ENCODE peak calls at places on chromosomes 6 and 20, in seven cellular contexts. D, Z, Y, M, Q, I and J are unnamed samples. For H3K4me1, the result is how much of the 10 kb centered on the place peaks cover.

GRCh38 chr20:62607366-62608217 is 34.7 kb upstream of the SLCO4A1 start:
- DNase-seq in Q (no peak), D (no peak), I (no peak), M (no peak), Z (no peak), Y (no peak), J (no peak)

GRCh38 chr20:54477556-54477955 is 2.2 kb downstream of the DOK5 start:
- DNase-seq in M (no peak), D (no peak), Z (peak), Y (no peak), Q (no peak), I (no peak), J (no peak)

GRCh38 chr6:40276176-40276575 is 311.0 kb downstream of the LRFN2 start:
- DNase-seq in M (no peak), D (peak), Z (no peak), Q (no peak), I (no peak), Y (no peak), J (no peak)

GRCh38 chr6:167211870-167212715 is 54.3 kb upstream of the GPR31 start:
- DNase-seq in Y (no peak), D (no peak), Z (no peak), Q (no peak), M (no peak), I (no peak), J (no peak)

GRCh38 chr6:31186052-31186734 is 15.7 kb upstream of the POU5F1 start:
- DNase-seq in Q (no peak), I (no peak), D (no peak), Z (no peak), M (peak), Y (no peak), J (peak)

GRCh38 chr20:31674895-31675827 is 37.4 kb downstream of the COX4I2 start:
- DNase-seq in I (no peak), Q (no peak), M (no peak), Z (peak), D (peak), Y (peak), J (no peak)

GRCh38 chr6:151689499-151690201 is 117.8 kb upstream of the ESR1 start:
- DNase-seq in Z (no peak), Q (no peak), M (no peak), I (no peak), Y (no peak), D (no peak), J (no peak)

GRCh38 chr20:46108435-46108841 is 9.7 kb upstream of the CD40 start:
- DNase-seq in Y (no peak), D (no peak), I (peak), M (no peak), Q (no peak), Z (no peak), J (no peak)

GRCh38 chr6:41546866-41547798 is 951 bp downstream of the FOXP4 start:
- DNase-seq in M (no peak), Z (peak), D (peak), Y (peak), Q (peak), I (no peak), J (peak)

GRCh38 chr20:58127731-58128130 is 100.7 kb downstream of the ANKRD60 start:
- DNase-seq in I (no peak), Y (no peak), Z (peak), D (no peak), M (peak), Q (peak), J (no peak)

GRCh38 chr6:79687759-79688158 is 56.6 kb downstream of the SH3BGRL2 start:
- DNase-seq in I (no peak), D (no peak), Q (no peak), Y (peak), Z (no peak), M (peak), J (no peak)

GRCh38 chr6:72939029-72939428 is 286.3 kb downstream of the KHDC1L start:
- DNase-seq in Q (no peak), M (no peak), Y (no peak), I (no peak), Z (no peak), D (no peak), J (no peak)

GRCh38 chr20:25399038-25399430 is 8.4 kb upstream of the ABHD12 start:
- DNase-seq in I (no peak), M (peak), Q (no peak), Y (peak), Z (peak), D (peak), J (peak)

GRCh38 chr6:71531006-71531405 is 242.4 kb downstream of the OGFRL1 start:
- DNase-seq in D (no peak), Q (no peak), Y (no peak), M (no peak), I (no peak), Z (peak), J (no peak)

GRCh38 chr6:137097057-137097456 is 52.3 kb upstream of the IL20RA start:
- DNase-seq in M (no peak), D (no peak), Z (no peak), I (no peak), Y (no peak), Q (no peak), J (no peak)

GRCh38 chr6:109050012-109050411 is 44.6 kb downstream of the SESN1 start:
- DNase-seq in Q (no peak), I (no peak), M (peak), Z (no peak), D (no peak), Y (no peak), J (no peak)

GRCh38 chr20:4038047-4038459 is 22.7 kb upstream of the RNF24 start:
- DNase-seq in Y (peak), M (no peak), Z (peak), D (no peak), Q (peak), I (peak), J (peak)

GRCh38 chr6:166575190-166575589 is 11.3 kb downstream of the RAMACL start:
- DNase-seq in Y (no peak), I (no peak), Z (no peak), D (no peak), M (no peak), Q (no peak), J (no peak)

GRCh38 chr6:21026576-21027273 is 492.5 kb downstream of the CDKAL1 start:
- DNase-seq in Q (no peak), M (no peak), Z (peak), Y (no peak), D (no peak), I (no peak), J (no peak)

GRCh38 chr6:151805286-151805840 is 2.1 kb upstream of the ESR1 start:
- DNase-seq in D (peak), I (no peak), M (no peak), Z (no peak), Y (no peak), Q (no peak), J (no peak)

GRCh38 chr6:105359419-105360366 is 43.2 kb downstream of the PREP start:
- DNase-seq in M (no peak), Q (no peak), D (no peak), Y (peak), I (no peak), Z (peak), J (peak)

GRCh38 chr6:129749749-129750120 is 39.8 kb upstream of the ARHGAP18 start:
- DNase-seq in Z (peak), I (peak), Q (no peak), M (no peak), D (no peak), Y (no peak), J (no peak)

GRCh38 chr6:20444786-20445271 is 43.1 kb downstream of the E2F3 start:
- DNase-seq in I (no peak), Y (peak), Z (peak), D (no peak), Q (no peak), M (no peak), J (peak)

GRCh38 chr20:44173116-44173515 is 13.9 kb downstream of the JPH2 start:
- DNase-seq in I (no peak), M (no peak), D (no peak), Q (no peak), Z (no peak), Y (no peak), J (no peak)
- H3K4me1 ChIP-seq in I (under half), M (under half), D (under half), Q (under half), Z (under half), Y (under half), J (under half)

GRCh38 chr6:169075211-169075621 is 178.4 kb downstream of the THBS2 start:
- DNase-seq in Z (peak), I (no peak), Q (no peak), M (no peak), Y (no peak), D (no peak), J (no peak)
- TF ChIP-seq USF2 in Z (peak), I (no peak), Q (no peak), M (no peak), Y (no peak), D (no peak), J (no peak)

DNA sequence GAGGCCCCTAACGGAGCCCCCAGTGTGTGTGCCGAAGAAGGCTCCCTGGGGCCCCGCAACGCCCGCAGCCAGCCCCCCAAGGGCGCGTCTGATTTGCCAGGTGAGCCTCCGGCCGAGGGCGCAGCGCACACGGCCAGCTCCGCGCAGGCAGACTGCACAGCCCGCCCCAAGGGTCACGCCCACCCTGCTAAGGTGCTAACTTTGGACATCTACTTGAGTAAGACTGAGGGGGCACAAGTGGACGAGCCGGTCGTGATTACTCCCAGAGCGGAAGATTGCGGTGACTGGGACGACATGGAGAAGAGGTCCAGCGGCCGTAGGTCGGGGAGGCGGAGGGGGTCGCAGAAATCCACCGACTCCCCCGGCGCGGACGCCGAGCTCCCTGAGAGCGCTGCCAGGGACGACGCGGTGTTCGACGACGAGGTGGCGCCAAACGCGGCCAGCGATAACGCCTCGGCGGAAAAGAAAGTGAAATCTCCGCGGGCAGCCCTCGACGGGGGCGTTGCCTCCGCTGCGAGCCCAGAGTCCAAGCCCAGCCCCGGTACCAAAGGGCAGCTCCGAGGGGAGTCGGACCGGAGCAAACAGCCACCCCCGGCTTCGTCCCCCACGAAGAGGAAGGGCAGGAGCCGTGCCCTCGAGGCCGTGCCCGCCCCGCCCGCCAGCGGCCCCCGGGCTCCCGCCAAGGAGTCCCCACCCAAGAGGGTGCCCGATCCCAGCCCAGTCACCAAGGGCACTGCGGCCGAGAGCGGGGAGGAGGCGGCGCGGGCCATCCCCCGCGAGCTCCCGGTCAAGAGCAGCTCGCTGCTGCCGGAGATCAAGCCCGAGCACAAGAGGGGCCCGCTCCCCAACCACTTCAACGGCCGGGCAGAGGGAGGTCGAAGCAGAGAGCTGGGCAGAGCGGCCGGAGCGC is 117.0 kb downstream of the RTN4IP1 start:
- DNase-seq in Z (no peak), D (peak), Y (peak), M (peak), I (no peak), Q (peak), J (no peak)
- TF ChIP-seq RAD21 in Z (no peak), D (no peak), Y (no peak), M (no peak), I (peak), Q (peak), J (peak)

GRCh38 chr6:133339543-133340384 is 98.6 kb downstream of the EYA4 start:
- DNase-seq in Y (no peak), M (no peak), D (no peak), Z (no peak), I (no peak), Q (no peak), J (no peak)
- H3K4me1 ChIP-seq in Y (under half), M (under half), D (under half), Z (under half), I (under half), Q (under half), J (half or more)

GRCh38 chr6:43799671-43800623 is 29.9 kb downstream of the VEGFA start:
- DNase-seq in D (no peak), Z (no peak), M (no peak), Q (no peak), Y (no peak), I (no peak), J (no peak)

GRCh38 chr6:43798688-43799444 is 28.9 kb downstream of the VEGFA start:
- DNase-seq in Y (peak), I (peak), M (peak), D (peak), Z (peak), Q (no peak), J (peak)

GRCh38 chr6:43803055-43803782 is 33.2 kb downstream of the VEGFA start:
- DNase-seq in M (no peak), D (no peak), Y (no peak), Q (no peak), Z (no peak), I (no peak), J (no peak)

GRCh38 chr6:43801489-43802181 is 31.6 kb downstream of the VEGFA start:
- DNase-seq in M (no peak), Y (no peak), D (no peak), I (no peak), Z (no peak), Q (no peak), J (no peak)

DNA sequence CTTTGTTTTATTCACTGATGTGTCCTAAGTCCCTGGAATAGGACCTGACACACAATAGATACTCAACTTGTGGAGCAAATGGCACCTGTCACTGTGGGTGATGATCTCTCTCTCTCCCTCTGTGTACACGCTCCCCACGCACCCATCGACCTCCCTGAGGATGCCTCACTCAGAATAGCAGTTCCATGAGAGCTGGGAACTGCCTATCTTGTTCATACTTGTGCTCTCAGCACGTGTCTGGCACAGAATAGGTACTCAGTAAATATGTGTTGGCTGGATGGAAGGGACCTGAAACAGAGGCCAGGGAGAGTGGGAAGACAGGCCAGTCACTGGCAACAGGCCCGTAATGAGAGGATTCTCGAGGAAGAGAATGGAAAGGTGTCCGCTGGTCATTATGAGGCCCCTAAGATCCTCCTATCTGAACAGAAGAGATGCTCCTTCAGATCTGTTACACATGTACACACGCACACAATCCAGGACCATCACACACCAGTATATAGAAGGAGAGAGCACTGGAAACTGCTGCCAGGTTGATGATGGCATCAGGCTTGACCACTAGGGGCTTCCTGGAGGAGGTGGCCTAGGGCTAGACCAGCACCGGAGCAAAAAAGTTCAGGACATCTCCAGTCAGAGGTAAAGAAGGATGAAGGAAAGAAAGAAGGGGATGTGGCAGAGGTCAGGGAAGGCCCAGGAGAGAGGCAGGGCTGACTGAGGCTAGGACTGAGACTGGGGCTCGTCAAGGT is 30.9 kb downstream of the VEGFA start:
- DNase-seq in Y (no peak), Q (no peak), D (no peak), Z (no peak), M (no peak), I (no peak), J (no peak)
- TF ChIP-seq USF2 in Y (no peak), Q (no peak), D (no peak), Z (no peak), M (no peak), I (no peak), J (no peak)